ENCODE peak calls at places on chromosomes 12 and 14, in six cellular contexts. Q is activated CD8-positive, alpha-beta memory T cell treated with anti-CD3 and anti-CD28 coated beads, Interleukin-2, amount 50 U/mL, for 4 hours; P is Right ventricle myocardium inferior; L is stimulated activated CD8-positive, alpha-beta memory T cell treated with anti-CD3 and anti-CD28 coated beads, Interleukin-15, amount 100 ng/mL, for 1 hour; C is hippocampal formation; O is lower leg skin. D is an unnamed sample.
A peak's percentile ranks its signal among the peaks of the same experiment; 100 is the strongest.

GRCh38 chr12:15700595-15700994 is 88.6 kb downstream of the EPS8 start:
- DNase-seq in Q (no peak), P (no peak), L (no peak), C (no peak), O (no peak), D (peak; percentile 33)

GRCh38 chr12:16573652-16574077 is 32.3 kb downstream of the LMO3 start:
- DNase-seq in Q (no peak), P (peak; percentile 37), L (no peak), C (no peak), O (no peak), D (no peak)

GRCh38 chr14:65975865-65976264 is 510.3 kb upstream of the CCDC196 start:
- DNase-seq in Q (no peak), P (no peak), L (no peak), C (no peak), O (no peak), D (no peak)

GRCh38 chr14:31036552-31036951 is 10.4 kb upstream of the STRN3 start:
- DNase-seq in Q (no peak), P (no peak), L (no peak), C (no peak), O (no peak), D (no peak)

GRCh38 chr12:62866451-62867082 is 68.4 kb downstream of the PPM1H start:
- DNase-seq in Q (no peak), P (no peak), L (no peak), C (no peak), O (no peak), D (no peak)

GRCh38 chr12:24945039-24945438 is 3.9 kb downstream of the BCAT1 start:
- DNase-seq in Q (no peak), P (no peak), L (no peak), C (no peak), O (no peak), D (no peak)

GRCh38 chr14:101557321-101557695 is 4.0 kb upstream of the DIO3 start:
- DNase-seq in Q (no peak), P (no peak), L (no peak), C (no peak), O (no peak), D (no peak)

GRCh38 chr14:91946313-91947195 is 940 bp downstream of the FBLN5 start:
- DNase-seq in Q (no peak), P (no peak), L (no peak), C (peak; percentile 3), O (peak; percentile 22), D (no peak)

GRCh38 chr14:91980157-91980556 is 32.7 kb upstream of the FBLN5 start:
- DNase-seq in Q (no peak), P (no peak), L (no peak), C (no peak), O (peak; percentile 30), D (peak; percentile 13)

GRCh38 chr12:31781894-31782540 is 53.2 kb upstream of the AMN1 start:
- DNase-seq in Q (no peak), P (no peak), L (no peak), C (no peak), O (no peak), D (no peak)

GRCh38 chr12:131493068-131493826 is 217.6 kb upstream of the SFSWAP start:
- DNase-seq in Q (no peak), P (no peak), L (no peak), C (no peak), O (no peak), D (no peak)

D was measured in putamen.